ENCODE peak calls at places on chromosomes 7 and 10, in eight cellular contexts. One of them, this sample, is unnamed.

GRCh38 chr10:18332048-18332447 is 191.8 kb downstream of the CACNB2 start:
- DNase-seq in astrocyte of the cerebellum: no peak
- DNase-seq in epithelial cell of esophagus: no peak
- DNase-seq in PC-3: no peak
- DNase-seq in OCI-LY7: no peak
- DNase-seq in esophagus muscularis mucosa: no peak
- DNase-seq in astrocyte of the spinal cord: no peak
- DNase-seq in adrenal gland: no peak
- DNase-seq in this sample: no peak

GRCh38 chr7:84372155-84372621 is 177.6 kb upstream of the SEMA3A start:
- DNase-seq in astrocyte of the cerebellum: peak; percentile 84
- DNase-seq in epithelial cell of esophagus: peak; percentile 80
- DNase-seq in PC-3: peak; percentile 88
- DNase-seq in OCI-LY7: no peak
- DNase-seq in esophagus muscularis mucosa: no peak
- DNase-seq in astrocyte of the spinal cord: peak; percentile 95
- DNase-seq in adrenal gland: no peak
- DNase-seq in this sample: no peak

GRCh38 chr10:73876971-73877370 is 2.6 kb upstream of the CAMK2G start:
- DNase-seq in astrocyte of the cerebellum: no peak
- DNase-seq in epithelial cell of esophagus: peak; percentile 67
- DNase-seq in PC-3: peak; percentile 98
- DNase-seq in OCI-LY7: no peak
- DNase-seq in esophagus muscularis mucosa: no peak
- DNase-seq in astrocyte of the spinal cord: no peak
- DNase-seq in adrenal gland: no peak
- DNase-seq in this sample: no peak

GRCh38 chr10:17432738-17433137 is 21.7 kb downstream of the ST8SIA6 start:
- DNase-seq in astrocyte of the cerebellum: no peak
- DNase-seq in epithelial cell of esophagus: peak; percentile 45
- DNase-seq in PC-3: peak; percentile 40
- DNase-seq in OCI-LY7: no peak
- DNase-seq in esophagus muscularis mucosa: no peak
- DNase-seq in astrocyte of the spinal cord: peak; percentile 25
- DNase-seq in adrenal gland: no peak
- DNase-seq in this sample: no peak

GRCh38 chr10:83764681-83765080 is 374.6 kb upstream of the GHITM start:
- DNase-seq in astrocyte of the cerebellum: peak; percentile 1
- DNase-seq in epithelial cell of esophagus: peak; percentile 27
- DNase-seq in PC-3: no peak
- DNase-seq in OCI-LY7: no peak
- DNase-seq in esophagus muscularis mucosa: no peak
- DNase-seq in astrocyte of the spinal cord: peak; percentile 37
- DNase-seq in adrenal gland: peak; percentile 61
- DNase-seq in this sample: no peak

GRCh38 chr10:107341281-107341680 is 176.8 kb upstream of the SORCS1 start:
- DNase-seq in astrocyte of the cerebellum: no peak
- DNase-seq in epithelial cell of esophagus: no peak
- DNase-seq in PC-3: peak; percentile 17
- DNase-seq in OCI-LY7: no peak
- DNase-seq in esophagus muscularis mucosa: no peak
- DNase-seq in astrocyte of the spinal cord: no peak
- DNase-seq in adrenal gland: no peak
- DNase-seq in this sample: no peak

GRCh38 chr7:132030161-132030568 is 473.7 kb upstream of the PODXL start:
- DNase-seq in astrocyte of the cerebellum: peak; percentile 15
- DNase-seq in epithelial cell of esophagus: no peak
- DNase-seq in PC-3: peak; percentile 52
- DNase-seq in OCI-LY7: no peak
- DNase-seq in esophagus muscularis mucosa: no peak
- DNase-seq in astrocyte of the spinal cord: no peak
- DNase-seq in adrenal gland: peak; percentile 89
- DNase-seq in this sample: no peak

GRCh38 chr10:121734517-121735137 is 136.4 kb upstream of the FGFR2 start:
- DNase-seq in astrocyte of the cerebellum: no peak
- DNase-seq in epithelial cell of esophagus: peak; percentile 16
- DNase-seq in PC-3: peak; percentile 37
- DNase-seq in OCI-LY7: peak; percentile 36
- DNase-seq in esophagus muscularis mucosa: no peak
- DNase-seq in astrocyte of the spinal cord: no peak
- DNase-seq in adrenal gland: no peak
- DNase-seq in this sample: peak; percentile 34

DNA sequence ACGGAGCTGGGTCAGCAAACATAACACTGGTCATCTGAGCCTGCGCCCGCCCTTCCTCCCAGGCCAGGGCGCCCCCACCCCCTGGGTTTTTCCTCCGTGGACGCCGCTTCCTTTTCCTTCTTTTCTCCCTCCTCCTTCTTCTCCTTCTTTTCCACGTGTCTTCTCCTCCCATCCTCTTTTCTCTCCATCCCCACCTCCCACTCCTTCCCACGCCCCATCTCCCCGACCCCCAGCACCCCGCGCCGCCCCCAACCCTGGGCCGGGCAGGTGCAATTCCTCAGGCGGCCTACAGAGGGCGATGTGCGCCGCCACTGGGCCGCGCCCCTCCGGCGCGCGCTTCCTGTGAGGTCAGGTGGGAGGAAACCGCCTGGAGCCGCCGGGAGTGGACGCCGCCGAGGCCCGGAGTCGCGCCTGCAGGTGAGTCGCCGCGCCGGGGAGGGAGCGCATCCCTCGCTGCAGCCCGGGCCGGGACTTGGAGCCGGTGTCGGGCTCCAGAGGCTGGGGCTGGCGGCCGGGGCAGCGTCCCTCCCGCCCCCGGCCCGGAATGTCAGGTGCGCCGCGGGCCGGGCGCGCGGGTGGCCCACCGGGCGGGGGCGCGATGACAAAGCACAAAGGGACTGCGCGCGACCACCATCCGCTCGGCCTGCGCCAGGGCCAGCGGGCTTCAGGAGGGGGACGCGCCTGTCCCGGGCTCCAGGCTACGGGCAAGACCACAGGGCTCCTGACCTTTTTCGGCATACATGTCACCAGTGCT is at the start of gene FAM241B:
- DNase-seq in astrocyte of the cerebellum: no peak
- DNase-seq in epithelial cell of esophagus: peak; percentile 83
- DNase-seq in PC-3: peak; percentile 91
- DNase-seq in OCI-LY7: no peak
- DNase-seq in esophagus muscularis mucosa: peak; percentile 81
- DNase-seq in astrocyte of the spinal cord: peak; percentile 20
- DNase-seq in adrenal gland: peak; percentile 76
- DNase-seq in this sample: peak; percentile 5
- H3K4me3 ChIP-seq in astrocyte of the cerebellum: peak within 1 kb of the TSS; percentile 42
- H3K4me3 ChIP-seq in epithelial cell of esophagus: peak within 1 kb of the TSS; percentile 47
- H3K4me3 ChIP-seq in PC-3: peak within 1 kb of the TSS; percentile 96
- H3K4me3 ChIP-seq in OCI-LY7: no peak within 1 kb of the TSS
- H3K4me3 ChIP-seq in esophagus muscularis mucosa: peak within 1 kb of the TSS; percentile 85
- H3K4me3 ChIP-seq in astrocyte of the spinal cord: peak within 1 kb of the TSS; percentile 37
- H3K4me3 ChIP-seq in adrenal gland: no peak within 1 kb of the TSS
- H3K4me3 ChIP-seq in this sample: no peak within 1 kb of the TSS

GRCh38 chr7:55365680-55366460 is 733 bp downstream of the LANCL2 start:
- DNase-seq in astrocyte of the cerebellum: peak; percentile 92
- DNase-seq in epithelial cell of esophagus: peak; percentile 99
- DNase-seq in PC-3: peak; percentile 93
- DNase-seq in OCI-LY7: peak; percentile 96
- DNase-seq in esophagus muscularis mucosa: peak; percentile 98
- DNase-seq in astrocyte of the spinal cord: peak; percentile 99
- DNase-seq in adrenal gland: peak; percentile 96
- DNase-seq in this sample: peak; percentile 99
- TF ChIP-seq CTCF in astrocyte of the cerebellum: peak; percentile 31
- TF ChIP-seq CTCF in epithelial cell of esophagus: no peak
- TF ChIP-seq CTCF in PC-3: peak; percentile 15
- TF ChIP-seq CTCF in OCI-LY7: peak; percentile 36
- TF ChIP-seq CTCF in esophagus muscularis mucosa: peak; percentile 27
- TF ChIP-seq CTCF in astrocyte of the spinal cord: no peak
- TF ChIP-seq CTCF in adrenal gland: no peak
- TF ChIP-seq CTCF in this sample: peak; percentile 25

DNA sequence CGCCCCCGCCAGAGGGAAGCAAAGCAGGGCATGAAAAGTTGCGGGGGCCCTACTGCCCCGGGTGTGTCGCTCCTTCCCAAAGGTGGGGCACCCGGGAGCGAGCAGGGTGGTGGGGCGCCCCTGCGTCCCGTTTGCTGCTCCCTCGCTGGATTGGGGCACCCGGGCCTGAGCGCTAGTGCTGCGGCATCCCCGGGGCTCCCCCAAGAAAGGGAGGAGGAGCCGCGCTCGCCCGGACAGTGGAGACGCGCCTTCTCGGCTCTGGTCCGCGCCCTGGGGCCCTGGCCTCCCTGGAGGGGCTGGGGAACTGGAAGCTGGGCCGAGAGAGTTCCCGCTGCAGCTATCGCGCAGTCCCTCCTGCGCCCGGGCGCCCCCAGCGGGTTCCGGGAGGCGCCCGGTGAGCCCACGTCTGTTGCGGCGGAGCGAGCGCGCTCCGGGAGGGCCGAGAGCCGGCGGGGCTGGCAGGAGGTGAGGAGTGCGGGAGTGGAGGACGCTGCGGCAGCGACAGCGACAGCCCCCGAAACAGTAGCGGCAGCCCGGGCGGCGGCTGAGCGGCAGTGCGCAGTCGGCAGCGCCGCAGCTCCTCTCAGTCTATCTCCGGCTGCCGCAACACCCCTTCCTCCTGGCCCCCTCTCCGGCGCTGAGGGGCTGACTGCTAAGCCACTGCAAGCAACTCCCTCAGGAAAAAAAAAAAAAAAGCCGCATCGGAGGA is 505 bp upstream of the BMPER start:
- DNase-seq in astrocyte of the cerebellum: no peak
- DNase-seq in epithelial cell of esophagus: peak; percentile 52
- DNase-seq in PC-3: no peak
- DNase-seq in OCI-LY7: no peak
- DNase-seq in esophagus muscularis mucosa: no peak
- DNase-seq in astrocyte of the spinal cord: peak; percentile 25
- DNase-seq in adrenal gland: no peak
- DNase-seq in this sample: peak; percentile 11
- H3K4me3 ChIP-seq in astrocyte of the cerebellum: peak overlapping the region; percentile 51
- H3K4me3 ChIP-seq in epithelial cell of esophagus: peak overlapping the region; percentile 47
- H3K4me3 ChIP-seq in PC-3: no peak overlapping the region
- H3K4me3 ChIP-seq in OCI-LY7: no peak overlapping the region
- H3K4me3 ChIP-seq in esophagus muscularis mucosa: peak overlapping the region; percentile 76
- H3K4me3 ChIP-seq in astrocyte of the spinal cord: peak overlapping the region; percentile 58
- H3K4me3 ChIP-seq in adrenal gland: no peak overlapping the region
- H3K4me3 ChIP-seq in this sample: no peak overlapping the region

GRCh38 chr7:44320794-44321371 is 4.5 kb downstream of the CAMK2B start:
- DNase-seq in astrocyte of the cerebellum: no peak
- DNase-seq in epithelial cell of esophagus: no peak
- DNase-seq in PC-3: no peak
- DNase-seq in OCI-LY7: no peak
- DNase-seq in esophagus muscularis mucosa: peak; percentile 82
- DNase-seq in astrocyte of the spinal cord: no peak
- DNase-seq in adrenal gland: peak; percentile 70
- DNase-seq in this sample: no peak
- TF ChIP-seq CTCF in astrocyte of the cerebellum: no peak
- TF ChIP-seq CTCF in epithelial cell of esophagus: no peak
- TF ChIP-seq CTCF in PC-3: no peak
- TF ChIP-seq CTCF in OCI-LY7: no peak
- TF ChIP-seq CTCF in esophagus muscularis mucosa: no peak
- TF ChIP-seq CTCF in astrocyte of the spinal cord: no peak
- TF ChIP-seq CTCF in adrenal gland: no peak
- TF ChIP-seq CTCF in this sample: no peak

GRCh38 chr10:57988964-57989363 is 278.7 kb downstream of the IPMK start:
- DNase-seq in astrocyte of the cerebellum: no peak
- DNase-seq in epithelial cell of esophagus: no peak
- DNase-seq in PC-3: no peak
- DNase-seq in OCI-LY7: no peak
- DNase-seq in esophagus muscularis mucosa: no peak
- DNase-seq in astrocyte of the spinal cord: no peak
- DNase-seq in adrenal gland: no peak
- DNase-seq in this sample: no peak
- H3K4me3 ChIP-seq in astrocyte of the cerebellum: no peak overlapping the region
- H3K4me3 ChIP-seq in epithelial cell of esophagus: no peak overlapping the region
- H3K4me3 ChIP-seq in PC-3: no peak overlapping the region
- H3K4me3 ChIP-seq in OCI-LY7: no peak overlapping the region
- H3K4me3 ChIP-seq in esophagus muscularis mucosa: no peak overlapping the region
- H3K4me3 ChIP-seq in astrocyte of the spinal cord: no peak overlapping the region
- H3K4me3 ChIP-seq in adrenal gland: no peak overlapping the region
- H3K4me3 ChIP-seq in this sample: no peak overlapping the region

DNA sequence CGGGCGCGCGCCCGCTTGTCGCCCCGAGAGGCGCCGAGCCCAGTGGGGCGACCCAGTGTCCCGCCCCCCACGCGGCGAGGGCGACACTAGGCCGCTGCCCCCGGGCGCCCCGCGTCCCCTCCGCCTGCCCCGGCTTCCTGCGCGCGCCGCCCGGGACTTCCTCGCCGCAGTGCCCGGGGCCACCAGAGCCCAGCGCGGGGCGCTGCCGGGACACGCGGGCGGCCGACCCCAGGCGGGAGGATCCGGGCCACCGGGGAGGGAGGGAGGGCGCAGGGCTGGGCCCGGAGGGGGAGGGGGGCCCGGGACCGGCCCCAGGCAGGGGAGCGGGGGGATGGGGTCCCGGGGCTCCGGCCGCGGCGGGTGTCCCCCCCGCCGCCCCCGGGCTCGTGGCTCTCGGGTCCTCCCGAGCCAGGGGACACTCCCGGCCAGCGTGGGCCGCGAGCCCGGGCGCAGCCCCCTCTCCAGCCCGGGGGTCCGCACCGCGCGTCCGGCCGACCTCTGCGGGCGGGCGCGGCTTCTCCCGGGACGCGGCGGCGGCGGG is 435 bp upstream of the PWWP2B start:
- DNase-seq in astrocyte of the cerebellum: no peak
- DNase-seq in epithelial cell of esophagus: peak; percentile 40
- DNase-seq in PC-3: peak; percentile 45
- DNase-seq in OCI-LY7: peak; percentile 57
- DNase-seq in esophagus muscularis mucosa: no peak
- DNase-seq in astrocyte of the spinal cord: no peak
- DNase-seq in adrenal gland: peak; percentile 80
- DNase-seq in this sample: peak; percentile 41
- TF ChIP-seq CTCF in astrocyte of the cerebellum: peak; percentile 3
- TF ChIP-seq CTCF in epithelial cell of esophagus: no peak
- TF ChIP-seq CTCF in PC-3: no peak
- TF ChIP-seq CTCF in OCI-LY7: no peak
- TF ChIP-seq CTCF in esophagus muscularis mucosa: peak; percentile 45
- TF ChIP-seq CTCF in astrocyte of the spinal cord: no peak
- TF ChIP-seq CTCF in adrenal gland: no peak
- TF ChIP-seq CTCF in this sample: peak; percentile 32

DNA sequence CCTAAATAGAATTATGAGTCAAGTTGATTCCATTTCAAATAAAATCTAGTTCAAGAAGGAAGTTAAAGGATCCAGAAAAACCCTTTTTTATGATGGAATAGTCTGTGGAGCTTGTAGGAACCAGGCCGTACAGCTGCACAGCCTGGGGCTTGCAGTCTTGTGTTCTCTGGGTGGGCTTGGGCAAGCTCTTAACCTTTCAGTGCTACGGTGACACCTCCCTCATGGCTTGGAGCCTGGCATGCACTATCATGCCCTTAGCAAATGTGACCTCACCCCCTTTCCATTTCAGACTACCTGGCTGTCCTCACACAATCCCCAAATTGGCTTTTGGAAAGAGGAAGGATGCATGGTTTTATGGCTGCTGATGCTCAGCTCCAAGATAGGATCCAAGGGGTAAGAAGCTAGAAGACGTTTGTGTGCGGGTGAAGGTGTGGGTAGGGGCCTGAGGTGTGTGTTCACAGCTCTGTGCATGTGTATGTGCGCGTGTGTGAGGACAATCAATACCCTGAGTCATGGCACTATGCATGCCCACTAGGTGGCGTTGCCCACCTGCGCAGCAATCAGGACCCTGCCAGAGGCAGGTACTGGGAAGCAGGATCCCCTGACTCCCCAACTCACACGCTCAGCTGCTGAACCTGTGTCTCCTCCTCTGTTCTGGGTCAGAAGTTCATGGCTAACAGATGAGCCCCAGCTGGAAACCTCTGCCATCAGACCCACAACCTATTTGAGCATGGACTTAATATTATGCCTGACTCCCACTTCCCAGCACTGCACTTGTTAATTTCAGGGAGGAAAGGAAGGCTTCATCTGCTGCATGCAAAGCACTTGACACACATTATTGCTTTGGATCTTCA is 113.4 kb downstream of the PTPN20 start:
- DNase-seq in astrocyte of the cerebellum: peak; percentile 39
- DNase-seq in epithelial cell of esophagus: peak; percentile 72
- DNase-seq in PC-3: peak; percentile 70
- DNase-seq in OCI-LY7: peak; percentile 67
- DNase-seq in esophagus muscularis mucosa: peak; percentile 86
- DNase-seq in astrocyte of the spinal cord: peak; percentile 28
- DNase-seq in adrenal gland: peak; percentile 92
- DNase-seq in this sample: peak; percentile 66
- H3K4me3 ChIP-seq in astrocyte of the cerebellum: no peak overlapping the region
- H3K4me3 ChIP-seq in epithelial cell of esophagus: no peak overlapping the region
- H3K4me3 ChIP-seq in PC-3: no peak overlapping the region
- H3K4me3 ChIP-seq in OCI-LY7: no peak overlapping the region
- H3K4me3 ChIP-seq in esophagus muscularis mucosa: no peak overlapping the region
- H3K4me3 ChIP-seq in astrocyte of the spinal cord: no peak overlapping the region
- H3K4me3 ChIP-seq in adrenal gland: no peak overlapping the region
- H3K4me3 ChIP-seq in this sample: no peak overlapping the region